ENCODE peak calls at places on chromosomes 7 and 10, in eight cellular contexts. One of them, this sample, is unnamed.

GRCh38 chr7:97014145-97014544 is 8.8 kb downstream of the DLX6 start:
- DNase-seq in osteocyte: no peak
- DNase-seq in B cell: no peak
- DNase-seq in GM20000: no peak
- DNase-seq in GM23248: no peak
- DNase-seq in fibroblast of lung: no peak
- DNase-seq in HTR-8/SVneo: no peak
- DNase-seq in T follicular helper cell: no peak
- DNase-seq in this sample: no peak

GRCh38 chr7:113945018-113945938 is 26.5 kb upstream of the PPP1R3A start:
- DNase-seq in B cell: no peak
- DNase-seq in HTR-8/SVneo: no peak
- DNase-seq in osteocyte: no peak
- DNase-seq in T follicular helper cell: no peak
- DNase-seq in fibroblast of lung: peak
- DNase-seq in GM20000: no peak
- DNase-seq in GM23248: no peak
- DNase-seq in this sample: no peak

GRCh38 chr10:7872041-7872442 is 53.7 kb downstream of the TAF3 start:
- DNase-seq in GM20000: peak
- DNase-seq in osteocyte: no peak
- DNase-seq in fibroblast of lung: peak
- DNase-seq in HTR-8/SVneo: peak
- DNase-seq in GM23248: peak
- DNase-seq in T follicular helper cell: no peak
- DNase-seq in B cell: peak
- DNase-seq in this sample: peak

GRCh38 chr7:128254470-128254869 is 13.4 kb downstream of the LEP start:
- DNase-seq in GM23248: no peak
- DNase-seq in fibroblast of lung: no peak
- DNase-seq in osteocyte: no peak
- DNase-seq in HTR-8/SVneo: no peak
- DNase-seq in GM20000: no peak
- DNase-seq in B cell: no peak
- DNase-seq in T follicular helper cell: no peak
- DNase-seq in this sample: no peak

GRCh38 chr7:95490366-95490765 is 4.6 kb downstream of the ASB4 start:
- DNase-seq in GM20000: no peak
- DNase-seq in B cell: no peak
- DNase-seq in HTR-8/SVneo: no peak
- DNase-seq in fibroblast of lung: no peak
- DNase-seq in T follicular helper cell: no peak
- DNase-seq in osteocyte: no peak
- DNase-seq in GM23248: no peak
- DNase-seq in this sample: no peak

GRCh38 chr7:22094413-22095304 is 149.0 kb upstream of the CDCA7L start:
- DNase-seq in GM23248: peak
- DNase-seq in HTR-8/SVneo: no peak
- DNase-seq in T follicular helper cell: no peak
- DNase-seq in fibroblast of lung: no peak
- DNase-seq in GM20000: no peak
- DNase-seq in B cell: no peak
- DNase-seq in osteocyte: no peak
- DNase-seq in this sample: peak

GRCh38 chr10:18786458-18786857 is 127.2 kb downstream of the ARL5B start:
- DNase-seq in fibroblast of lung: no peak
- DNase-seq in T follicular helper cell: no peak
- DNase-seq in B cell: no peak
- DNase-seq in osteocyte: no peak
- DNase-seq in GM20000: no peak
- DNase-seq in HTR-8/SVneo: no peak
- DNase-seq in GM23248: no peak
- DNase-seq in this sample: no peak

GRCh38 chr10:88620441-88620840 is 33.9 kb downstream of the LIPJ start:
- DNase-seq in HTR-8/SVneo: no peak
- DNase-seq in fibroblast of lung: no peak
- DNase-seq in GM23248: no peak
- DNase-seq in B cell: no peak
- DNase-seq in osteocyte: no peak
- DNase-seq in GM20000: no peak
- DNase-seq in T follicular helper cell: no peak
- DNase-seq in this sample: no peak

GRCh38 chr10:79007843-79008319 is 60.9 kb upstream of the ZMIZ1 start:
- DNase-seq in osteocyte: no peak
- DNase-seq in B cell: no peak
- DNase-seq in fibroblast of lung: peak
- DNase-seq in GM23248: peak
- DNase-seq in GM20000: no peak
- DNase-seq in T follicular helper cell: no peak
- DNase-seq in HTR-8/SVneo: no peak
- DNase-seq in this sample: peak

GRCh38 chr10:663844-664243 is 25.6 kb downstream of the DIP2C start:
- DNase-seq in HTR-8/SVneo: no peak
- DNase-seq in T follicular helper cell: no peak
- DNase-seq in GM23248: no peak
- DNase-seq in B cell: no peak
- DNase-seq in GM20000: no peak
- DNase-seq in fibroblast of lung: no peak
- DNase-seq in osteocyte: peak
- DNase-seq in this sample: no peak

GRCh38 chr10:27714349-27714748 is 31.3 kb downstream of the MKX start:
- DNase-seq in B cell: no peak
- DNase-seq in T follicular helper cell: no peak
- DNase-seq in GM20000: no peak
- DNase-seq in HTR-8/SVneo: no peak
- DNase-seq in osteocyte: no peak
- DNase-seq in fibroblast of lung: no peak
- DNase-seq in GM23248: peak
- DNase-seq in this sample: no peak

GRCh38 chr7:30723776-30724175 is 28.2 kb upstream of the INMT start:
- DNase-seq in GM20000: no peak
- DNase-seq in HTR-8/SVneo: no peak
- DNase-seq in fibroblast of lung: no peak
- DNase-seq in B cell: no peak
- DNase-seq in osteocyte: no peak
- DNase-seq in GM23248: no peak
- DNase-seq in T follicular helper cell: no peak
- DNase-seq in this sample: no peak

GRCh38 chr10:48453451-48454301 is 147.2 kb downstream of the MAPK8 start:
- DNase-seq in T follicular helper cell: no peak
- DNase-seq in osteocyte: peak
- DNase-seq in B cell: no peak
- DNase-seq in GM23248: no peak
- DNase-seq in GM20000: peak
- DNase-seq in HTR-8/SVneo: no peak
- DNase-seq in fibroblast of lung: no peak
- DNase-seq in this sample: no peak

GRCh38 chr10:97089209-97089865 is 96.4 kb downstream of the SLIT1 start:
- DNase-seq in T follicular helper cell: no peak
- DNase-seq in osteocyte: no peak
- DNase-seq in HTR-8/SVneo: peak
- DNase-seq in GM23248: peak
- DNase-seq in B cell: no peak
- DNase-seq in GM20000: no peak
- DNase-seq in fibroblast of lung: no peak
- DNase-seq in this sample: no peak

GRCh38 chr10:133033742-133034048 is 54.0 kb upstream of the ADGRA1 start:
- DNase-seq in T follicular helper cell: no peak
- DNase-seq in GM20000: no peak
- DNase-seq in B cell: no peak
- DNase-seq in fibroblast of lung: no peak
- DNase-seq in HTR-8/SVneo: no peak
- DNase-seq in osteocyte: no peak
- DNase-seq in GM23248: no peak
- DNase-seq in this sample: no peak

GRCh38 chr7:92723978-92724377 is 112.4 kb downstream of the CDK6 start:
- DNase-seq in fibroblast of lung: no peak
- DNase-seq in osteocyte: no peak
- DNase-seq in GM23248: no peak
- DNase-seq in B cell: no peak
- DNase-seq in GM20000: no peak
- DNase-seq in T follicular helper cell: no peak
- DNase-seq in HTR-8/SVneo: no peak
- DNase-seq in this sample: no peak

GRCh38 chr10:48419714-48420113 is 113.2 kb downstream of the MAPK8 start:
- DNase-seq in T follicular helper cell: no peak
- DNase-seq in fibroblast of lung: no peak
- DNase-seq in GM20000: no peak
- DNase-seq in HTR-8/SVneo: no peak
- DNase-seq in GM23248: no peak
- DNase-seq in osteocyte: no peak
- DNase-seq in B cell: no peak
- DNase-seq in this sample: no peak

GRCh38 chr7:32275216-32275979 is 205.2 kb upstream of the PDE1C start:
- DNase-seq in osteocyte: no peak
- DNase-seq in fibroblast of lung: no peak
- DNase-seq in GM23248: no peak
- DNase-seq in B cell: no peak
- DNase-seq in HTR-8/SVneo: no peak
- DNase-seq in GM20000: no peak
- DNase-seq in T follicular helper cell: no peak
- DNase-seq in this sample: no peak

GRCh38 chr10:73975388-73975787 is 22.5 kb upstream of the VCL start:
- DNase-seq in B cell: no peak
- DNase-seq in T follicular helper cell: no peak
- DNase-seq in osteocyte: no peak
- DNase-seq in GM20000: no peak
- DNase-seq in HTR-8/SVneo: no peak
- DNase-seq in GM23248: no peak
- DNase-seq in fibroblast of lung: no peak
- DNase-seq in this sample: no peak

GRCh38 chr10:79928028-79928583 is 20.8 kb downstream of the SFTPD start:
- DNase-seq in GM23248: no peak
- DNase-seq in T follicular helper cell: no peak
- DNase-seq in osteocyte: peak
- DNase-seq in fibroblast of lung: no peak
- DNase-seq in HTR-8/SVneo: no peak
- DNase-seq in GM20000: no peak
- DNase-seq in B cell: no peak
- DNase-seq in this sample: no peak

GRCh38 chr10:13614530-13615332 is 28.0 kb downstream of the PRPF18 start:
- DNase-seq in T follicular helper cell: no peak
- DNase-seq in B cell: no peak
- DNase-seq in HTR-8/SVneo: peak
- DNase-seq in fibroblast of lung: peak
- DNase-seq in GM20000: no peak
- DNase-seq in osteocyte: no peak
- DNase-seq in GM23248: peak
- DNase-seq in this sample: no peak

GRCh38 chr10:30645340-30645827 is 15.8 kb upstream of the LYZL2 start:
- DNase-seq in osteocyte: no peak
- DNase-seq in fibroblast of lung: peak
- DNase-seq in GM23248: peak
- DNase-seq in GM20000: no peak
- DNase-seq in HTR-8/SVneo: no peak
- DNase-seq in B cell: no peak
- DNase-seq in T follicular helper cell: no peak
- DNase-seq in this sample: no peak

GRCh38 chr10:30417301-30417700 is 16.7 kb upstream of the MAP3K8 start:
- DNase-seq in GM23248: no peak
- DNase-seq in fibroblast of lung: no peak
- DNase-seq in GM20000: no peak
- DNase-seq in osteocyte: peak
- DNase-seq in B cell: no peak
- DNase-seq in HTR-8/SVneo: no peak
- DNase-seq in T follicular helper cell: no peak
- DNase-seq in this sample: no peak

GRCh38 chr7:40232242-40232929 is 97.6 kb downstream of the SUGCT start:
- DNase-seq in GM23248: peak
- DNase-seq in osteocyte: no peak
- DNase-seq in T follicular helper cell: no peak
- DNase-seq in fibroblast of lung: peak
- DNase-seq in HTR-8/SVneo: peak
- DNase-seq in GM20000: peak
- DNase-seq in B cell: no peak
- DNase-seq in this sample: peak

GRCh38 chr7:131105294-131105802 is 222.3 kb upstream of the MKLN1 start:
- DNase-seq in GM23248: peak
- DNase-seq in GM20000: no peak
- DNase-seq in HTR-8/SVneo: peak
- DNase-seq in T follicular helper cell: no peak
- DNase-seq in osteocyte: no peak
- DNase-seq in B cell: no peak
- DNase-seq in fibroblast of lung: no peak
- DNase-seq in this sample: no peak

GRCh38 chr7:90455163-90456030 is 14.0 kb upstream of the PTTG1IP2 start:
- DNase-seq in B cell: peak
- DNase-seq in GM23248: peak
- DNase-seq in fibroblast of lung: peak
- DNase-seq in HTR-8/SVneo: peak
- DNase-seq in GM20000: peak
- DNase-seq in T follicular helper cell: no peak
- DNase-seq in osteocyte: no peak
- DNase-seq in this sample: peak

GRCh38 chr10:128156999-128157755 is 31.0 kb upstream of the MKI67 start:
- DNase-seq in fibroblast of lung: no peak
- DNase-seq in B cell: no peak
- DNase-seq in osteocyte: no peak
- DNase-seq in GM20000: no peak
- DNase-seq in HTR-8/SVneo: no peak
- DNase-seq in GM23248: no peak
- DNase-seq in T follicular helper cell: no peak
- DNase-seq in this sample: no peak

GRCh38 chr7:31416381-31416780 is 75.9 kb upstream of the NEUROD6 start:
- DNase-seq in fibroblast of lung: no peak
- DNase-seq in HTR-8/SVneo: no peak
- DNase-seq in GM20000: no peak
- DNase-seq in B cell: no peak
- DNase-seq in GM23248: no peak
- DNase-seq in T follicular helper cell: no peak
- DNase-seq in osteocyte: no peak
- DNase-seq in this sample: no peak

GRCh38 chr10:92239600-92240288 is 51.1 kb downstream of the CPEB3 start:
- DNase-seq in fibroblast of lung: peak
- DNase-seq in osteocyte: peak
- DNase-seq in T follicular helper cell: peak
- DNase-seq in HTR-8/SVneo: peak
- DNase-seq in GM20000: peak
- DNase-seq in GM23248: peak
- DNase-seq in B cell: peak
- DNase-seq in this sample: no peak

GRCh38 chr7:65980478-65981250 is 1.3 kb downstream of the GUSB start:
- DNase-seq in GM23248: peak
- DNase-seq in B cell: peak
- DNase-seq in GM20000: peak
- DNase-seq in HTR-8/SVneo: no peak
- DNase-seq in T follicular helper cell: no peak
- DNase-seq in fibroblast of lung: peak
- DNase-seq in osteocyte: no peak
- DNase-seq in this sample: no peak

GRCh38 chr7:148698397-148699023 is at the start of gene CUL1:
- DNase-seq in fibroblast of lung: peak
- DNase-seq in T follicular helper cell: peak
- DNase-seq in B cell: peak
- DNase-seq in HTR-8/SVneo: peak
- DNase-seq in GM20000: peak
- DNase-seq in GM23248: peak
- DNase-seq in osteocyte: peak
- DNase-seq in this sample: peak

GRCh38 chr10:47346572-47347302 is 1.4 kb upstream of the RBP3 start:
- DNase-seq in T follicular helper cell: no peak
- DNase-seq in osteocyte: no peak
- DNase-seq in B cell: no peak
- DNase-seq in GM23248: no peak
- DNase-seq in GM20000: no peak
- DNase-seq in fibroblast of lung: peak
- DNase-seq in HTR-8/SVneo: no peak
- DNase-seq in this sample: peak

GRCh38 chr7:30965372-30965771 is 1.6 kb downstream of the GHRHR start:
- DNase-seq in GM23248: peak
- DNase-seq in fibroblast of lung: no peak
- DNase-seq in T follicular helper cell: no peak
- DNase-seq in osteocyte: peak
- DNase-seq in GM20000: no peak
- DNase-seq in B cell: no peak
- DNase-seq in HTR-8/SVneo: no peak
- DNase-seq in this sample: no peak

GRCh38 chr10:79562135-79562756 is 2.0 kb upstream of the SFTPA2 start:
- DNase-seq in T follicular helper cell: peak
- DNase-seq in HTR-8/SVneo: peak
- DNase-seq in osteocyte: no peak
- DNase-seq in B cell: peak
- DNase-seq in GM23248: peak
- DNase-seq in fibroblast of lung: peak
- DNase-seq in GM20000: peak
- DNase-seq in this sample: peak

This sample was measured in NCI-H510A treated with DMSO at 0.1 percent for 48 hours.